ENCODE peak calls at places on chromosomes 3 and 15, in nine cellular contexts. E, V, Y, N, Z, R, T, W and M are unnamed samples.

GRCh38 chr3:31636693-31637442 is 104.1 kb downstream of the STT3B start:
- DNase-seq in N (no peak), R (no peak), T (peak), V (no peak), Y (no peak), W (no peak), Z (no peak), E (no peak), M (no peak)

GRCh38 chr3:148333091-148333490 is 364.6 kb upstream of the AGTR1 start:
- DNase-seq in N (no peak), W (no peak), V (no peak), R (no peak), Z (peak), Y (no peak), T (no peak), E (no peak), M (no peak)

GRCh38 chr3:62284442-62284841 is 88.9 kb downstream of the FEZF2 start:
- DNase-seq in E (no peak), V (no peak), Y (no peak), W (no peak), Z (no peak), T (no peak), R (no peak), N (no peak), M (no peak)

GRCh38 chr15:40941078-40941527 is 12.0 kb downstream of the DLL4 start:
- DNase-seq in Y (no peak), Z (no peak), R (no peak), W (no peak), V (no peak), T (no peak), E (no peak), N (no peak), M (no peak)

GRCh38 chr3:151135548-151136337 is 50.3 kb downstream of the MED12L start:
- DNase-seq in T (no peak), N (no peak), E (no peak), V (no peak), Y (no peak), Z (no peak), R (no peak), W (no peak), M (no peak)

GRCh38 chr3:133401374-133402135 is 1.7 kb downstream of the BFSP2 start:
- DNase-seq in W (no peak), E (peak), N (no peak), R (peak), Y (no peak), T (no peak), V (no peak), Z (no peak), M (no peak)

GRCh38 chr15:68230157-68231100 is 901 bp upstream of the CLN6 start:
- DNase-seq in E (no peak), Z (no peak), Y (no peak), T (peak), W (no peak), V (no peak), R (no peak), N (no peak), M (peak)

GRCh38 chr3:16536996-16537395 is 23.5 kb upstream of the RFTN1 start:
- DNase-seq in Y (no peak), T (no peak), N (no peak), R (no peak), E (no peak), W (no peak), V (no peak), Z (no peak), M (no peak)

GRCh38 chr3:72042397-72043211 is 257.7 kb upstream of the PROK2 start:
- DNase-seq in T (no peak), E (peak), Y (no peak), N (no peak), R (peak), W (no peak), V (no peak), Z (no peak), M (no peak)

GRCh38 chr3:18425641-18426403 is 683 bp upstream of the SATB1 start:
- DNase-seq in V (peak), Y (no peak), E (no peak), R (no peak), T (peak), Z (peak), W (no peak), N (no peak), M (no peak)

GRCh38 chr15:40338041-40338657 is 2.6 kb downstream of the CCDC9B start:
- DNase-seq in T (peak), E (peak), R (peak), N (no peak), V (peak), Y (peak), Z (peak), W (no peak), M (no peak)

GRCh38 chr3:156151824-156152428 is 31.5 kb downstream of the KCNAB1 start:
- DNase-seq in Y (peak), T (peak), R (peak), W (peak), Z (peak), V (peak), E (peak), N (peak), M (peak)

GRCh38 chr3:42366550-42366949 is 43.9 kb downstream of the LYZL4 start:
- DNase-seq in Z (no peak), N (no peak), W (no peak), Y (no peak), T (no peak), R (no peak), E (no peak), V (no peak), M (no peak)

GRCh38 chr3:89954135-89954534 is 846.7 kb downstream of the EPHA3 start:
- DNase-seq in Z (no peak), Y (no peak), R (no peak), E (no peak), N (no peak), T (no peak), V (no peak), W (no peak), M (no peak)

GRCh38 chr3:106296111-106296510 is 427.3 kb upstream of the CBLB start:
- DNase-seq in Z (no peak), W (no peak), V (no peak), E (no peak), N (no peak), T (no peak), R (no peak), Y (no peak), M (no peak)

GRCh38 chr3:123447749-123448502 is 964 bp downstream of the ADCY5 start:
- DNase-seq in W (no peak), Z (peak), T (no peak), E (no peak), R (no peak), N (no peak), V (no peak), Y (no peak), M (no peak)

GRCh38 chr15:74500401-74500800 is 39.4 kb upstream of the UBL7 start:
- DNase-seq in W (no peak), E (no peak), Z (peak), N (no peak), R (no peak), Y (no peak), T (no peak), V (no peak), M (no peak)

GRCh38 chr15:55518641-55519040 is 10.6 kb upstream of the DNAAF4 start:
- DNase-seq in R (no peak), N (no peak), Y (no peak), T (no peak), E (no peak), W (no peak), Z (no peak), V (no peak), M (no peak)

GRCh38 chr3:190575441-190576190 is 61.7 kb downstream of the IL1RAP start:
- DNase-seq in T (no peak), Y (no peak), W (no peak), R (no peak), V (no peak), Z (no peak), N (no peak), E (no peak), M (no peak)

GRCh38 chr15:36415643-36416042 is 163.8 kb upstream of the CDIN1 start:
- DNase-seq in R (peak), Y (no peak), E (peak), Z (no peak), V (no peak), T (no peak), N (no peak), W (no peak), M (no peak)

GRCh38 chr3:149480326-149481017 is 6.0 kb downstream of the TM4SF4 start:
- DNase-seq in R (peak), Y (peak), Z (peak), E (peak), N (peak), T (peak), V (peak), W (peak), M (peak)

GRCh38 chr3:14460342-14461005 is 58.1 kb downstream of the SLC6A6 start:
- DNase-seq in T (peak), Z (no peak), E (peak), Y (no peak), W (peak), V (peak), N (peak), R (peak), M (no peak)

GRCh38 chr3:24129549-24129948 is 184.5 kb downstream of the NR1D2 start:
- DNase-seq in V (no peak), N (no peak), E (no peak), T (no peak), W (no peak), Z (no peak), R (no peak), Y (no peak), M (no peak)

GRCh38 chr15:29183071-29183831 is 86.4 kb downstream of the NSMCE3 start:
- DNase-seq in E (no peak), Y (no peak), Z (peak), W (no peak), V (no peak), N (no peak), T (peak), R (peak), M (no peak)

GRCh38 chr3:147397911-147398809 is 8.2 kb downstream of the ZIC4 start:
- DNase-seq in T (no peak), Y (no peak), R (peak), Z (peak), W (no peak), V (no peak), N (no peak), E (no peak), M (no peak)

GRCh38 chr3:115741650-115742049 is 118.3 kb downstream of the GAP43 start:
- DNase-seq in Z (no peak), R (no peak), V (no peak), N (no peak), W (no peak), Y (no peak), T (no peak), E (no peak), M (no peak)

GRCh38 chr3:120177151-120177550 is 82.9 kb upstream of the GSK3B start:
- DNase-seq in Z (peak), W (peak), R (peak), V (peak), E (peak), Y (peak), N (no peak), T (peak), M (no peak)

GRCh38 chr3:159170436-159171003 is 368.7 kb downstream of the MFSD1 start:
- DNase-seq in Z (no peak), V (no peak), T (no peak), Y (no peak), W (no peak), N (no peak), R (peak), E (no peak), M (no peak)

GRCh38 chr3:131543714-131544113 is 40.9 kb upstream of the MRPL3 start:
- DNase-seq in Y (peak), E (peak), R (peak), T (peak), N (no peak), V (peak), W (peak), Z (no peak), M (no peak)

GRCh38 chr15:47384316-47384715 is 333.0 kb upstream of the SEMA6D start:
- DNase-seq in Y (peak), N (no peak), R (peak), Z (peak), V (peak), T (peak), E (peak), W (peak), M (no peak)

DNA sequence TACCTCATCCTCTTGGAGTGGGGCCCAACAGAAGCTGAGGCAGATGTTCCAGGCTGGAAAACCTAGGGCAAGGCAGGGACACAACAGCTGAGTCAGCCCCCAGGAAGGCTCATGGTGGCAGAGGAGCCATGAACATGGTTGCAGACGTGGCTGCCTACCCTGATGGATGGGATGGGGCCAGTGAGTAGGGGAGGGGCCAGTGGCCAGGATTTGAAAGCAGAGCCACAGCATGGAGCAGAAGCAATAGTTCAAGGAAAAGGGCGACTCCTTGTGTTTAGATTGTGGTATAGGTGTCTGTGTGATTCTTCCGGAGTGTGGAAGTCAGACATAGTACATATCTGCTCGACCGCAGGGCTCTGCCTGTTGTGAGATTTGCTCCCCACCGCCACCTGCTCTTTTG is 24.2 kb downstream of the PXYLP1 start:
- DNase-seq in E (no peak), Z (peak), Y (no peak), V (no peak), N (no peak), T (peak), R (no peak), W (no peak), M (no peak)
- TF ChIP-seq CTCF in E (no peak), Z (peak), Y (no peak), V (peak), N (no peak), T (peak), R (peak), W (peak), M (peak)

GRCh38 chr3:157163554-157163953 is 3.6 kb upstream of the CCNL1 start:
- DNase-seq in Z (no peak), Y (no peak), V (no peak), N (no peak), W (no peak), E (no peak), R (no peak), T (no peak), M (no peak)

GRCh38 chr3:157159762-157160651 is at the start of gene CCNL1:
- DNase-seq in Z (peak), T (peak), W (peak), R (peak), E (peak), Y (peak), V (peak), N (peak), M (peak)

GRCh38 chr3:157159037-157159761 is 748 bp downstream of the CCNL1 start:
- DNase-seq in N (no peak), V (peak), W (no peak), E (peak), T (peak), R (peak), Z (peak), Y (peak), M (peak)

GRCh38 chr3:157157836-157158235 is 2.1 kb downstream of the CCNL1 start:
- DNase-seq in V (no peak), Y (no peak), W (no peak), N (no peak), T (no peak), R (no peak), E (no peak), Z (no peak), M (no peak)

DNA sequence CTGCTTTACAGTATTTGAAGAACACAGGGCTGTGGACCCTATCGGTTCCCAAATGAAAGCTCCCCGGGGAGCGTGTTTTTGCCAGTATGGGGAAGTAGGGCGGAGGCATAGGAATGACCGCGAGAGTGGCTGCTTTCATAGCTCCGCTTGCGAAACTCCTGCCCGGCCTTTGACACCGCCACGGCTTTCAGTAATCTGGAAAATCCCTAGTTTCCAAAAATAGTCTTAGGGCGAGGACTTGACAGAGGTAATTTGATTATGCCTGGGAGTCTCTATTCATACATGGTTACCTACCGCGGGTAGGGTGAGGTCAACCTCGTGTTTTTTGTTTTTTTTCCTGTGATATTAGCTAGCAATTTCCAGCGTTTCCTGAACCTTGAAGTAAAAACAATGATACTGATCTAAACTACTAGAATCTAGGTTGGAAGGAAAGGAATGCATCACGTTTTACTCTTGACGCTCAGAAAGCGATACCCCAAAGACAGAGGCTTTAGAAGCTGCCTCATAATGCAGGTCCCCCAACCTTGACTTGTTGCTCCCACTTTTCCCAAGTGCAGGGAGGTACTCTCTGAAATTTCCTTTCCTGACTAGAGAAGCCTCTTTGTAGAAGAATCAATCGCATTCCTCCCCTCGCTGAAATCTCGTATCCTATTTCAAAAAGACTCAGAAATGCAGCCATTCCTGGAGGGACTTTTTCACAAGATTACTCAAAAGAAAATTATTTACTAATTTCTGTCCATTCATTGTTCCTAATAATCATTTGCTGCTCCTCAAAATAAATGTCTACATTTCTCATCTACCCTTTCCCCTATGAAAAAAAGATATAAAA is 919 bp upstream of the CCNL1 start:
- DNase-seq in W (peak), N (peak), E (peak), T (peak), V (peak), R (peak), Y (peak), Z (peak), M (peak)
- TF ChIP-seq CTCF in W (no peak), N (no peak), E (no peak), T (no peak), V (no peak), R (no peak), Y (no peak), Z (no peak), M (no peak)

GRCh38 chr15:101578443-101578894 is 73.7 kb downstream of the TM2D3 start:
- DNase-seq in Z (peak), R (no peak), Y (no peak), V (peak), T (no peak), N (no peak), E (no peak), W (no peak), M (no peak)
- TF ChIP-seq CTCF in Z (peak), R (no peak), Y (no peak), V (peak), T (peak), N (peak), E (peak), W (peak), M (peak)

DNA sequence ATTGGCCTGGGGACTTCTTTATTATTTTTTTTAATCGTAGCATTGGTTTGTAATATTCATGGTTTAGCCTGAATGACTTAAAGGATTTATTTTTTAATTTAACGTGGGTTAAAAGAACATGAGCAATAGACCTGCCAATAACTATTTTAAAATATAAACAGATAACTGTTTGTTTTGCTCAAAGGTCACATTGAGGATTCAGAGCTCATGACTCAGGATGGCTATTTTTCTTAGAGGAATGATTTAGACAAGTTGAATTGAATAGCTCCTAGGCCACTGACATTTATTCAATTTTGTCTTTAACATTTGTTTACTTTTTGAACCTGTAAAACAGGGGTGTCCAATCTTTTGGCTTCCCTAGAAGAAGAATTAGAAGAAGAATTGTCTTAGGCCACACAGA is 68.5 kb downstream of the ITPR1 start:
- DNase-seq in W (no peak), T (no peak), Z (no peak), E (no peak), V (no peak), N (no peak), R (no peak), Y (no peak), M (no peak)
- TF ChIP-seq CTCF in W (no peak), T (no peak), Z (no peak), E (no peak), V (no peak), N (no peak), R (no peak), Y (no peak), M (no peak)

DNA sequence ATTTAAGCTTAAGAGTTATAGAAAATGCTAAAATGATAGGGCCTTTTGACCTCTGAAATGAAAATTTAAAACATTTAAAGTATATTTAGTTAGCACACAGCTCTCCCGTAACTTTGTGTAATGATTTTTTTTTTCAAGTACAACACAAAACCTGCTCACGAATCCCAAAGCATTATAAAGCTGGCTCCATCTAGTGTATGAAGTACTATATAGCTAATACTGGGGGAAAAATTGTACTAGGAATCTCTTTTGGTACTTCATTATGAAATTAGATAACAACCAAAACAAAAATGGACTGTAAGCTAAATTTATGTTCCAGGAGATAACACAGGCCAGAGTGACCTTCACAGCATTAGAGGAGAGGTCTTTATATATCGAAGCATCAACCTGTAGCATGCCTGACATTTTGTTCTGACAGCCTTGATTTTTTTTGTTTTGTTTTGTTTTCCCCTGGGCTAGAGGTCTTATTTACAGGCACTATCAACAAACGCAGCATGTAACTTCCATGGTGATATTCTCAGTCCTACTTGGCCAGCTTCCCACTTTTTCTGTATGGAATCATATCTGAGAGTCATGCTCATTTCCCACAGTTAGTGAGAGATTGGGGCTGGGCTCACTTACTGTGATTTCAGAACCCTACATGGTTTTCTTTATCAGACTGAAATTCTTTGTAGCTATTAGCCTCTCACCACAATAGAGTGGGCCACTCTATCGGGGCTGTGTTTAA is 116.3 kb downstream of the MITF start:
- DNase-seq in W (no peak), E (peak), R (peak), V (no peak), T (peak), Z (no peak), Y (no peak), N (no peak), M (no peak)
- TF ChIP-seq CTCF in W (peak), E (peak), R (peak), V (peak), T (peak), Z (peak), Y (peak), N (no peak), M (peak)

GRCh38 chr3:186487819-186488218 is 56.4 kb downstream of the CRYGS start:
- DNase-seq in T (no peak), Y (no peak), W (no peak), R (no peak), Z (peak), N (no peak), E (peak), V (no peak), M (no peak)
- TF ChIP-seq CTCF in T (no peak), Y (no peak), W (no peak), R (peak), Z (no peak), N (no peak), E (no peak), V (peak), M (peak)

GRCh38 chr3:50173685-50174516 is 17.5 kb upstream of the GNAT1 start:
- DNase-seq in T (no peak), N (no peak), R (no peak), W (no peak), Y (no peak), V (no peak), E (no peak), Z (peak), M (no peak)
- TF ChIP-seq CTCF in T (no peak), N (no peak), R (no peak), W (no peak), Y (no peak), V (no peak), E (no peak), Z (peak), M (no peak)

GRCh38 chr15:84654689-84655453 is 788 bp upstream of the WDR73 start:
- DNase-seq in V (peak), E (peak), Z (peak), Y (peak), N (peak), T (peak), R (peak), W (no peak), M (peak)
- TF ChIP-seq CTCF in V (peak), E (peak), Z (peak), Y (peak), N (peak), T (peak), R (peak), W (peak), M (peak)